ENCODE peak calls at places on chromosomes 6 and 20, in six cellular contexts. N is heart right ventricle, P is right atrium auricular region, F is colonic mucosa, V is PC-3, O is A549. C is an unnamed sample. For H3K4me1, the result is how much of the 10 kb centered on the place peaks cover.

GRCh38 chr6:33592595-33593413 is 12.7 kb upstream of the BAK1 start:
- DNase-seq in N (no peak), P (no peak), F (peak), V (no peak), O (no peak), C (peak)

GRCh38 chr20:36159833-36160232 is 5.3 kb downstream of the EPB41L1 start:
- DNase-seq in N (no peak), P (no peak), F (no peak), V (no peak), O (no peak), C (no peak)

GRCh38 chr6:44073612-44074382 is 53.5 kb downstream of the MRPL14 start:
- DNase-seq in N (no peak), P (no peak), F (peak), V (no peak), O (no peak), C (no peak)

GRCh38 chr6:8831366-8832152 is 396.2 kb upstream of the SLC35B3 start:
- DNase-seq in N (no peak), P (no peak), F (no peak), V (no peak), O (no peak), C (no peak)

GRCh38 chr6:42523158-42523814 is 40.5 kb upstream of the UBR2 start:
- DNase-seq in N (no peak), P (no peak), F (no peak), V (no peak), O (no peak), C (no peak)

GRCh38 chr6:97440590-97441176 is 157.7 kb upstream of the MMS22L start:
- DNase-seq in N (no peak), P (no peak), F (no peak), V (peak), O (peak), C (no peak)

GRCh38 chr6:39831701-39832100 is 39.5 kb downstream of the DAAM2 start:
- DNase-seq in N (no peak), P (no peak), F (no peak), V (no peak), O (no peak), C (no peak)

GRCh38 chr6:132919476-132919875 is 105.1 kb downstream of the RPS12 start:
- DNase-seq in N (peak), P (peak), F (no peak), V (peak), O (peak), C (no peak)

GRCh38 chr6:41723936-41724637 is 11.3 kb downstream of the TFEB start:
- DNase-seq in N (no peak), P (no peak), F (no peak), V (no peak), O (no peak), C (no peak)

GRCh38 chr20:61846741-61847419 is 218.8 kb downstream of the TAF4 start:
- DNase-seq in N (no peak), P (no peak), F (no peak), V (no peak), O (no peak), C (no peak)

GRCh38 chr20:237479-237878 is 10.4 kb downstream of the DEFB129 start:
- DNase-seq in N (no peak), P (no peak), F (no peak), V (no peak), O (no peak), C (no peak)

GRCh38 chr6:136582702-136583471 is 32.7 kb upstream of the MAP7 start:
- DNase-seq in N (no peak), P (no peak), F (no peak), V (peak), O (peak), C (no peak)

GRCh38 chr6:119446623-119447008 is 97.1 kb upstream of the MAN1A1 start:
- DNase-seq in N (no peak), P (no peak), F (peak), V (peak), O (no peak), C (no peak)

GRCh38 chr6:121823437-121823851 is 388.0 kb downstream of the GJA1 start:
- DNase-seq in N (no peak), P (no peak), F (no peak), V (no peak), O (peak), C (no peak)

GRCh38 chr20:11843289-11843688 is 74.4 kb upstream of the BTBD3 start:
- DNase-seq in N (no peak), P (no peak), F (no peak), V (no peak), O (no peak), C (no peak)

GRCh38 chr20:61762208-61762710 is 303.4 kb downstream of the TAF4 start:
- DNase-seq in N (no peak), P (no peak), F (no peak), V (no peak), O (no peak), C (no peak)

GRCh38 chr20:2385026-2385425 is 4.3 kb downstream of the TGM6 start:
- DNase-seq in N (no peak), P (no peak), F (no peak), V (no peak), O (no peak), C (no peak)

GRCh38 chr20:17641993-17642392 is 40.0 kb downstream of the RRBP1 start:
- DNase-seq in N (no peak), P (no peak), F (no peak), V (no peak), O (no peak), C (no peak)

GRCh38 chr20:57902478-57902877 is 192.7 kb upstream of the PMEPA1 start:
- DNase-seq in N (no peak), P (no peak), F (no peak), V (peak), O (no peak), C (no peak)

GRCh38 chr6:5850848-5851255 is 155.9 kb downstream of the NRN1 start:
- DNase-seq in N (no peak), P (no peak), F (peak), V (no peak), O (no peak), C (no peak)

GRCh38 chr20:19414600-19414999 is 202.2 kb downstream of the SLC24A3 start:
- DNase-seq in N (no peak), P (no peak), F (no peak), V (no peak), O (no peak), C (no peak)

GRCh38 chr6:143614270-143614669 is 63.5 kb upstream of the PHACTR2 start:
- DNase-seq in N (no peak), P (no peak), F (no peak), V (no peak), O (no peak), C (no peak)

GRCh38 chr6:26125015-26125690 is 37.9 kb downstream of the HFE start:
- DNase-seq in N (no peak), P (no peak), F (no peak), V (peak), O (peak), C (no peak)
- H3K4me1 ChIP-seq in N (under half), P (under half), F (under half), V (under half), O (under half), C (under half)

GRCh38 chr20:44031822-44032582 is 117.3 kb downstream of the TOX2 start:
- DNase-seq in N (no peak), P (peak), F (no peak), V (no peak), O (no peak), C (no peak)
- H3K4me1 ChIP-seq in N (under half), P (under half), F (under half), V (under half), O (under half), C (under half)

GRCh38 chr6:46903175-46903574 is 18.6 kb downstream of the ADGRF5 start:
- DNase-seq in N (peak), P (no peak), F (no peak), V (no peak), O (no peak), C (no peak)
- H3K4me1 ChIP-seq in N (under half), P (under half), F (under half), V (under half), O (under half), C (under half)

GRCh38 chr6:159833556-159833955 is 33.5 kb downstream of the PNLDC1 start:
- DNase-seq in N (no peak), P (no peak), F (no peak), V (peak), O (no peak), C (no peak)
- H3K4me1 ChIP-seq in N (under half), P (under half), F (under half), V (under half), O (under half), C (under half)